ENCODE peak calls at places on chromosomes 3 and 15, in seven cellular contexts. H is astrocyte of the spinal cord, B is bronchial epithelial cell, M is PC-9, U is brain microvascular endothelial cell, R is IMR-90, Q is coronary artery. Z is an unnamed sample.

GRCh38 chr3:40780801-40781406 is 256.1 kb downstream of the ZNF621 start:
- DNase-seq in H (peak), B (peak), M (peak), U (peak), R (no peak), Q (no peak), Z (peak)

GRCh38 chr3:156383433-156384025 is 171.4 kb downstream of the SSR3 start:
- DNase-seq in H (no peak), B (no peak), M (no peak), U (no peak), R (no peak), Q (no peak), Z (no peak)

GRCh38 chr3:62607287-62608029 is 234.1 kb upstream of the FEZF2 start:
- DNase-seq in H (peak), B (peak), M (peak), U (peak), R (peak), Q (no peak), Z (peak)

GRCh38 chr3:142275856-142276255 is 50.5 kb upstream of the GK5 start:
- DNase-seq in H (peak), B (peak), M (no peak), U (peak), R (peak), Q (no peak), Z (peak)

GRCh38 chr15:76190767-76191538 is 120.3 kb downstream of the ETFA start:
- DNase-seq in H (peak), B (peak), M (peak), U (peak), R (peak), Q (no peak), Z (peak)

GRCh38 chr3:179026636-179027035 is 45.0 kb downstream of the ZMAT3 start:
- DNase-seq in H (peak), B (no peak), M (no peak), U (peak), R (peak), Q (no peak), Z (no peak)

GRCh38 chr3:111701292-111701906 is 106.3 kb upstream of the ZBED2 start:
- DNase-seq in H (no peak), B (no peak), M (no peak), U (no peak), R (no peak), Q (no peak), Z (no peak)

GRCh38 chr3:59839283-59839682 is 789.5 kb upstream of the CFAP20DC start:
- DNase-seq in H (peak), B (peak), M (no peak), U (peak), R (peak), Q (no peak), Z (no peak)

GRCh38 chr3:63687569-63688233 is 35.2 kb downstream of the SNTN start:
- DNase-seq in H (peak), B (no peak), M (no peak), U (peak), R (no peak), Q (no peak), Z (no peak)

GRCh38 chr3:147656023-147656422 is 246.9 kb downstream of the ZIC1 start:
- DNase-seq in H (peak), B (no peak), M (no peak), U (peak), R (no peak), Q (no peak), Z (peak)

GRCh38 chr3:191176038-191176437 is 23.0 kb upstream of the OSTN start:
- DNase-seq in H (no peak), B (no peak), M (no peak), U (no peak), R (no peak), Q (no peak), Z (no peak)

GRCh38 chr3:29144807-29145206 is 136.1 kb upstream of the RBMS3 start:
- DNase-seq in H (peak), B (peak), M (no peak), U (peak), R (peak), Q (no peak), Z (peak)

GRCh38 chr3:183300996-183301562 is 48.0 kb downstream of the B3GNT5 start:
- DNase-seq in H (peak), B (no peak), M (no peak), U (peak), R (peak), Q (no peak), Z (no peak)

GRCh38 chr3:76346680-76347079 is 561.3 kb upstream of the ZNF717 start:
- DNase-seq in H (no peak), B (no peak), M (no peak), U (no peak), R (no peak), Q (no peak), Z (no peak)

GRCh38 chr3:70554170-70554569 is 241.7 kb upstream of the MDFIC2 start:
- DNase-seq in H (peak), B (peak), M (no peak), U (peak), R (peak), Q (no peak), Z (no peak)

GRCh38 chr3:14301558-14301957 is 100.8 kb upstream of the SLC6A6 start:
- DNase-seq in H (no peak), B (peak), M (no peak), U (no peak), R (peak), Q (no peak), Z (no peak)

GRCh38 chr15:98800437-98801233 is 152.3 kb downstream of the IGF1R start:
- DNase-seq in H (peak), B (peak), M (peak), U (peak), R (peak), Q (peak), Z (peak)

GRCh38 chr3:40464339-40465110 is 7.4 kb downstream of the RPL14 start:
- DNase-seq in H (no peak), B (no peak), M (no peak), U (no peak), R (no peak), Q (no peak), Z (no peak)

GRCh38 chr3:132587401-132587800 is 9.7 kb upstream of the ACKR4 start:
- DNase-seq in H (no peak), B (no peak), M (no peak), U (no peak), R (no peak), Q (no peak), Z (no peak)

GRCh38 chr15:45543051-45543450 is 20.5 kb upstream of the SLC30A4 start:
- DNase-seq in H (no peak), B (no peak), M (no peak), U (no peak), R (no peak), Q (no peak), Z (no peak)

GRCh38 chr3:12175137-12175593 is 16.5 kb upstream of the TIMP4 start:
- DNase-seq in H (peak), B (no peak), M (peak), U (peak), R (peak), Q (no peak), Z (peak)

GRCh38 chr3:194189243-194189791 is 53.4 kb downstream of the HES1 start:
- DNase-seq in H (no peak), B (no peak), M (no peak), U (no peak), R (no peak), Q (no peak), Z (no peak)

GRCh38 chr3:103499132-103499885 is 1064.5 kb downstream of the ZPLD1 start:
- DNase-seq in H (peak), B (no peak), M (no peak), U (peak), R (peak), Q (no peak), Z (peak)

GRCh38 chr3:120506828-120507774 is 56.3 kb upstream of the FSTL1 start:
- DNase-seq in H (peak), B (peak), M (peak), U (peak), R (peak), Q (no peak), Z (no peak)

GRCh38 chr3:49017978-49018706 is at the start of gene DALRD3:
- DNase-seq in H (peak), B (peak), M (peak), U (peak), R (peak), Q (no peak), Z (no peak)

GRCh38 chr3:127800508-127800907 is 21.8 kb downstream of the MGLL start:
- DNase-seq in H (peak), B (peak), M (no peak), U (peak), R (peak), Q (no peak), Z (peak)

GRCh38 chr15:41018534-41018933 is 65.3 kb downstream of the CHAC1 start:
- DNase-seq in H (peak), B (peak), M (peak), U (no peak), R (peak), Q (no peak), Z (no peak)
- TF ChIP-seq CTCF in H (peak), B (peak), M (peak), U (peak), R (peak), Q (no peak), Z (peak)

GRCh38 chr3:46574881-46575576 is 8.9 kb upstream of the LRRC2 start:
- DNase-seq in H (no peak), B (no peak), M (no peak), U (no peak), R (no peak), Q (no peak), Z (no peak)
- H3K4me3 ChIP-seq in H (no peak), B (no peak), M (no peak), U (no peak), R (no peak), Q (no peak), Z (no peak)

DNA sequence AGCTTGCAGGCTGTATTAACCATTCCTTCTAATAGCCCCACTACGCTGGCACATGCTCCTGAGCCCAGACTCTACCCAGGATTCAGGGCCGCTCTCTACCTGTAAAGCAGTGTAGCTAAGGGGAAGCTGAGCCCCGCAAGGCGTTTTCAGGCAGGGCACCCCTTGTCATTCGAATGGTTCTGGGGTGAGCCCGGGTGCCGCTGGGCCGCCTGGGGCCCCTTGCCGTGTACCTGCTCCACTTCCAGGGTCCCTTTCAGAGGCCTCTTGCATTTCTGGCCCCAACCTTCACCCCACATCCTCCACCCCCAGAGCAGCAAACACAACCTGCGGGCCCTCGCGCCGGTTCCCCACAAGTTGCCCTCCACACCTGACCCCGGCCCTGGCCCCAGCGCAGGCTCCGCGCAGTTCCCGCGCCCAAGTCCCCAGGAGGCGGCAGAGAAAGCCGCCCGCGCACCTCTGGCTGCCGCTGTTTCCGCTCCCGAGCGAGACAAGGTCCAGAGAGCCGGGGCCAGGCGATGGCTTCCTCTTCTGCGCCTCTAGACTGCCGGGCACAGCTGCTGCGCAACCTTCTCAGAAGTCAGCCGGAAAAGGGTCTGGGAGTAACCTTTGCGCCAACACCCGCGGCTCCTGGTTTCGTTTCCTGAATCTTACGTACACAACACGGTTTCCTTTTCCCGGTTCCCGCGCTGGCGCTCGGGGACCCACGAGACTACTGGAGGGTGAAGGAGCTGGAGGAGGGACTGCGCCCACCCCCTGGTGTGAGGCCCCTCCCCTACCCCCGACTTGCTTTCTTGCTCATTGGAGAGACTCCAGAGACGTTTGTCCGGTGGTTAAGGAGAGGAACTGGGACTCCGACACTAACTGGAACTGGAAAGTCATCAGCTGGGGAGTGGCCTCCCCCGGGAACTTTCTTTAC is at the start of gene PLSCR1:
- DNase-seq in H (peak), B (peak), M (peak), U (peak), R (peak), Q (peak), Z (peak)
- TF ChIP-seq CTCF in H (no peak), B (no peak), M (no peak), U (no peak), R (no peak), Q (no peak), Z (no peak)

DNA sequence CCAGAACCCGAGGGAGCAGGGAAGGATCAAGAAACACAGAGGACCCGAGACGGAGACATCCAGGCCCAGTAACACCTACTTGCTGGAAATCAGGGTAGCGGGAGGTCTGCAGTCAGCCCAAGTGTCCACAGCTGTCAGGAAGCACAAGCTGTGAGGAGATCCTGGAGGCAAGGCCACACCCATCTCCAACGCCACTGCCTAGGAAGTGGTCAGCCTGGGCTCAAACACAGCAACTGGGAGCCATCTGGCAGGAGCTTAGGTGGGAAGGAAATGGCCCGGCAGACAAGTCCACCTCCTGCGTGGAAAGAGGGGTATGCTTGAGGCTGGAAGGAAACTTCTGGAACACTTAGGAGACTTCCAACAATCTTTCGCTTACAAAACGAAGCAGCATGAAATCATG is 407.1 kb downstream of the VPS13C start:
- DNase-seq in H (peak), B (no peak), M (no peak), U (no peak), R (no peak), Q (no peak), Z (no peak)
- H3K4me3 ChIP-seq in H (no peak), B (no peak), M (no peak), U (no peak), R (no peak), Q (peak), Z (no peak)

GRCh38 chr3:197320582-197320981 is 22.2 kb upstream of the DLG1 start:
- DNase-seq in H (no peak), B (no peak), M (no peak), U (no peak), R (no peak), Q (no peak), Z (no peak)
- TF ChIP-seq CTCF in H (no peak), B (no peak), M (no peak), U (no peak), R (no peak), Q (no peak), Z (no peak)

GRCh38 chr3:67083277-67083676 is 85.2 kb downstream of the KBTBD8 start:
- DNase-seq in H (no peak), B (peak), M (no peak), U (peak), R (peak), Q (no peak), Z (no peak)
- H3K4me3 ChIP-seq in H (no peak), B (no peak), M (no peak), U (no peak), R (no peak), Q (no peak), Z (no peak)

Z was measured in astrocyte of the cerebellum.